ENCODE peak calls at places on chromosomes 4 and X, in five cellular contexts. One of them, this sample, is unnamed.

GRCh38 chrX:68084765-68085164 is 348.5 kb downstream of the OPHN1 start:
- DNase-seq in H1: no peak
- DNase-seq in K562: no peak
- DNase-seq in A549: no peak
- DNase-seq in HepG2: no peak
- DNase-seq in this sample: peak

GRCh38 chr4:110754726-110755125 is 131.8 kb upstream of the PITX2 start:
- DNase-seq in H1: no peak
- DNase-seq in K562: no peak
- DNase-seq in A549: no peak
- DNase-seq in HepG2: no peak
- DNase-seq in this sample: no peak

GRCh38 chr4:8837181-8837811 is 34.3 kb downstream of the HMX1 start:
- DNase-seq in H1: no peak
- DNase-seq in K562: no peak
- DNase-seq in A549: no peak
- DNase-seq in HepG2: no peak
- DNase-seq in this sample: no peak

GRCh38 chrX:106707771-106708454 is 18.6 kb upstream of the RNF128 start:
- DNase-seq in H1: no peak
- DNase-seq in K562: no peak
- DNase-seq in A549: peak
- DNase-seq in HepG2: no peak
- DNase-seq in this sample: peak

GRCh38 chrX:49230500-49231232 is 2.5 kb downstream of the CACNA1F start:
- DNase-seq in H1: no peak
- DNase-seq in K562: peak
- DNase-seq in A549: no peak
- DNase-seq in HepG2: peak
- DNase-seq in this sample: no peak

GRCh38 chr4:182724414-182724813 is 192.8 kb downstream of the DCTD start:
- DNase-seq in H1: no peak
- DNase-seq in K562: no peak
- DNase-seq in A549: no peak
- DNase-seq in HepG2: no peak
- DNase-seq in this sample: peak

GRCh38 chr4:149005191-149005590 is 563.0 kb upstream of the NR3C2 start:
- DNase-seq in H1: no peak
- DNase-seq in K562: no peak
- DNase-seq in A549: no peak
- DNase-seq in HepG2: no peak
- DNase-seq in this sample: no peak

GRCh38 chr4:146638801-146639351 is at the start of gene POU4F2:
- DNase-seq in H1: no peak
- DNase-seq in K562: no peak
- DNase-seq in A549: no peak
- DNase-seq in HepG2: no peak
- DNase-seq in this sample: no peak

GRCh38 chrX:11446331-11446730 is 153.1 kb downstream of the AMELX start:
- DNase-seq in H1: no peak
- DNase-seq in K562: no peak
- DNase-seq in A549: no peak
- DNase-seq in HepG2: no peak
- DNase-seq in this sample: peak

GRCh38 chr4:123351713-123352112 is 44.9 kb upstream of the SPRY1 start:
- DNase-seq in H1: no peak
- DNase-seq in K562: no peak
- DNase-seq in A549: no peak
- DNase-seq in HepG2: no peak
- DNase-seq in this sample: no peak

GRCh38 chr4:123350726-123351125 is 45.9 kb upstream of the SPRY1 start:
- DNase-seq in H1: no peak
- DNase-seq in K562: no peak
- DNase-seq in A549: no peak
- DNase-seq in HepG2: no peak
- DNase-seq in this sample: no peak

GRCh38 chr4:123352240-123352945 is 44.2 kb upstream of the SPRY1 start:
- DNase-seq in H1: no peak
- DNase-seq in K562: no peak
- DNase-seq in A549: no peak
- DNase-seq in HepG2: no peak
- DNase-seq in this sample: peak

GRCh38 chr4:123349401-123350190 is 47.0 kb upstream of the SPRY1 start:
- DNase-seq in H1: no peak
- DNase-seq in K562: peak
- DNase-seq in A549: no peak
- DNase-seq in HepG2: peak
- DNase-seq in this sample: no peak

GRCh38 chr4:123350191-123350544 is 46.4 kb upstream of the SPRY1 start:
- DNase-seq in H1: peak
- DNase-seq in K562: peak
- DNase-seq in A549: no peak
- DNase-seq in HepG2: peak
- DNase-seq in this sample: no peak
- TF ChIP-seq MAFK in H1: no peak
- TF ChIP-seq MAFK in K562: no peak
- TF ChIP-seq MAFK in A549: no peak
- TF ChIP-seq MAFK in HepG2: no peak
- TF ChIP-seq MAFK in this sample: no peak

GRCh38 chr4:52640808-52641595 is 18.1 kb downstream of the USP46 start:
- DNase-seq in H1: no peak
- DNase-seq in K562: no peak
- DNase-seq in A549: no peak
- DNase-seq in HepG2: no peak
- DNase-seq in this sample: peak

GRCh38 chr4:52643846-52644245 is 15.3 kb downstream of the USP46 start:
- DNase-seq in H1: no peak
- DNase-seq in K562: no peak
- DNase-seq in A549: no peak
- DNase-seq in HepG2: peak
- DNase-seq in this sample: peak

GRCh38 chr4:52638717-52639116 is 20.4 kb downstream of the USP46 start:
- DNase-seq in H1: no peak
- DNase-seq in K562: no peak
- DNase-seq in A549: no peak
- DNase-seq in HepG2: no peak
- DNase-seq in this sample: no peak

GRCh38 chr4:52643190-52643589 is 15.9 kb downstream of the USP46 start:
- DNase-seq in H1: no peak
- DNase-seq in K562: no peak
- DNase-seq in A549: no peak
- DNase-seq in HepG2: no peak
- DNase-seq in this sample: no peak

DNA sequence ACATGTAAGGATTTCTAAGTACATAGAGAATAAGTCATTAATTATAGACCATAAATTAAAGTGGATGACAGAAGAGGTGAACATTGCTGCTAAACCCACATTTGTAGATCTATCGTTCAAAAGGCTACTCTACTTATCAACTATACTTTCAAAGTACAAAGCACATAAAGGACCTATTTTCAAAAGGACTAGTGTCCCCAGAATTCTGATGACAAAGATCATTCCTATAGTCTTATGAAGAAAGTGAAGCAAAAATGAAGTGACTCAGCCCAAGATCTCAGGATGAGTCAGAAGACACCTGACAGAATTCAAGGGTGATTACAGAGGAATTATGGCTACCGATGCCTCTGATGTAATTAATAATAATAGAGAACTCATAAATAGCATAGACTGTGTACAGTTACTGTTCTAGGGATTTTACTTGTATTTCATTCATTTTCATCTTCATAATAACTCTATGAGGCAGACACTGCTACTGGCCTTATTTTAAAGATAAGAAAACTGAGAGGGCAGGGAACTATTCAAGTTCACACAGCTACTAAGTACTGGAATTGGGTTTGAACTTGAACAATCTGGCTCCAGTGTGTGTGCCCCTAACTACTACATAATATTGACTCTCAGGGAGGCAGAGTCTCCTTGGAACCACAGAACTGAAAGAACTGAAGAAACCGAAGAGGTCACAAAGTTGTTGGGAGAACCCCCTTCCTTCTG is 17.1 kb downstream of the USP46 start:
- DNase-seq in H1: no peak
- DNase-seq in K562: no peak
- DNase-seq in A549: no peak
- DNase-seq in HepG2: no peak
- DNase-seq in this sample: peak
- TF ChIP-seq MAFK in H1: no peak
- TF ChIP-seq MAFK in K562: no peak
- TF ChIP-seq MAFK in A549: no peak
- TF ChIP-seq MAFK in HepG2: no peak
- TF ChIP-seq MAFK in this sample: no peak

DNA sequence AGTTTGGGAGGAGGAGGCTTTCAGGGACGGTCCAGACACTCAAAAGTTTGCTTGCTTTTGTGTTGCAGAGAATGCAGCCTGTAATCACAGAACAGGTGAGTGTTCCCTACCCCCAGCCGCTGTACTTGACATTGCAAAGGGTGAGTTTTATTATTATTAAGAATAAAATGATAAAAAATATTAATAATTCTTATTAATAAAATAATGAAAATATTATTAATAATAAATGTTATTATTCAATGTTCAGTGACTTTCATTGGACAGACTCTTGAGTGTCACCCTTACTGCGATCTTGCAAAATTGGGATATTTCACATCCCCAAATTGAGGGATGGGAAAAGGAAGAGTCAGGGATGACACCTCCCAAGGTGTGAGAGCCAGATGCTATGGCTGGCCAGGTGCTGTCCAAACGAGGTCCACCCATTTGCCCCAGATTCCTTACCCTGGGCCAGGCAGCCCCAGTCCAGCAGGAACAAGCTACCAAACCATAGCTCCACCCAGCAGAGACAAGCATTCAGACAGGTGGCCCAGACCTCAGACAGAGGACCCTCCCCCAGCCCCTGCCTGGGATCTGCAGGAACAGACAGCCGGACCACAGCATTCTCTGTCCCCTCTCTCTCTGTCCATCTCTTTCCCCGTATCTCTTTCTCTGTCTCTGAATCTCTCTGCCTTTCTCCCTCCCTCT is 22.4 kb downstream of the IL3RA start:
- DNase-seq in H1: no peak
- DNase-seq in K562: no peak
- DNase-seq in A549: no peak
- DNase-seq in HepG2: no peak
- DNase-seq in this sample: no peak
- TF ChIP-seq MAFK in H1: no peak
- TF ChIP-seq MAFK in K562: no peak
- TF ChIP-seq MAFK in A549: no peak
- TF ChIP-seq MAFK in HepG2: no peak
- TF ChIP-seq MAFK in this sample: no peak

DNA sequence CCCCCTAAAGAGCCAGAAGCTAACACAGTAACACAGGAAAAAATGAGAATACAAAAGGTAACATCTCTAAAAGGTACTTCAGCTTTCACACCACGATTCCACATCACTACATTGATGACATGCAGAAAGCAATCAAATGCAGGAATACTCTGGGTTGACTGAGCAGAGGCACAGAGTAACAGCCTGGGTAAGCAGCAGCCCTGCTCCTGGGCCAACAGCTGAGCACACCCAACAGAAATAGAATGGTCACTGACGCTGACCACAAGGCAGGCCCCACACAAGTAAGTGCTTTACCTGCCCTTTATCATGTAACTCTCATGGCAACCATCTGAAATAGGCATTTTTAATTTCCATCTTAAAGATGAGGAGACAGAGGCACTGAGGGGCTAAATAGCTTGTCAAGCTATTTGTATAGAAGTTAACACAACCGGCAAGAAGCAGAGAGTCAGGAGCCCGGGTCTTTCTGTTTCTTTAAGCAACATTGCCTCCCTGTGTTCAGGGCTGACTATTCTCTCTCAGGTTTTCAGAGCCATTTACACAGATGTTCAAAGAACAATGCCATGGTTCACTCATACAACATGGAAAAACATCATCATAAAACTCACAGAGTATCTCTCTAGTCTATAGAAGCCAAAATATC is 168.9 kb downstream of the ZNF674 start:
- DNase-seq in H1: no peak
- DNase-seq in K562: peak
- DNase-seq in A549: peak
- DNase-seq in HepG2: peak
- DNase-seq in this sample: peak
- TF ChIP-seq MAFK in H1: no peak
- TF ChIP-seq MAFK in K562: no peak
- TF ChIP-seq MAFK in A549: no peak
- TF ChIP-seq MAFK in HepG2: no peak
- TF ChIP-seq MAFK in this sample: no peak

GRCh38 chr4:187235456-187236170 is 512.0 kb upstream of the FAT1 start:
- DNase-seq in H1: no peak
- DNase-seq in K562: no peak
- DNase-seq in A549: no peak
- DNase-seq in HepG2: no peak
- DNase-seq in this sample: no peak
- TF ChIP-seq MAFK in H1: no peak
- TF ChIP-seq MAFK in K562: no peak
- TF ChIP-seq MAFK in A549: no peak
- TF ChIP-seq MAFK in HepG2: no peak
- TF ChIP-seq MAFK in this sample: no peak

GRCh38 chr4:88696620-88697019 is 1.0 kb downstream of the NAP1L5 start:
- DNase-seq in H1: no peak
- DNase-seq in K562: no peak
- DNase-seq in A549: no peak
- DNase-seq in HepG2: no peak
- DNase-seq in this sample: peak

GRCh38 chr4:88693792-88694191 is 3.8 kb downstream of the NAP1L5 start:
- DNase-seq in H1: no peak
- DNase-seq in K562: no peak
- DNase-seq in A549: no peak
- DNase-seq in HepG2: no peak
- DNase-seq in this sample: no peak

GRCh38 chr4:88697113-88697512 is 516 bp downstream of the NAP1L5 start:
- DNase-seq in H1: no peak
- DNase-seq in K562: no peak
- DNase-seq in A549: no peak
- DNase-seq in HepG2: no peak
- DNase-seq in this sample: peak

GRCh38 chr4:88698539-88698938 is 910 bp upstream of the NAP1L5 start:
- DNase-seq in H1: no peak
- DNase-seq in K562: peak
- DNase-seq in A549: no peak
- DNase-seq in HepG2: no peak
- DNase-seq in this sample: no peak

DNA sequence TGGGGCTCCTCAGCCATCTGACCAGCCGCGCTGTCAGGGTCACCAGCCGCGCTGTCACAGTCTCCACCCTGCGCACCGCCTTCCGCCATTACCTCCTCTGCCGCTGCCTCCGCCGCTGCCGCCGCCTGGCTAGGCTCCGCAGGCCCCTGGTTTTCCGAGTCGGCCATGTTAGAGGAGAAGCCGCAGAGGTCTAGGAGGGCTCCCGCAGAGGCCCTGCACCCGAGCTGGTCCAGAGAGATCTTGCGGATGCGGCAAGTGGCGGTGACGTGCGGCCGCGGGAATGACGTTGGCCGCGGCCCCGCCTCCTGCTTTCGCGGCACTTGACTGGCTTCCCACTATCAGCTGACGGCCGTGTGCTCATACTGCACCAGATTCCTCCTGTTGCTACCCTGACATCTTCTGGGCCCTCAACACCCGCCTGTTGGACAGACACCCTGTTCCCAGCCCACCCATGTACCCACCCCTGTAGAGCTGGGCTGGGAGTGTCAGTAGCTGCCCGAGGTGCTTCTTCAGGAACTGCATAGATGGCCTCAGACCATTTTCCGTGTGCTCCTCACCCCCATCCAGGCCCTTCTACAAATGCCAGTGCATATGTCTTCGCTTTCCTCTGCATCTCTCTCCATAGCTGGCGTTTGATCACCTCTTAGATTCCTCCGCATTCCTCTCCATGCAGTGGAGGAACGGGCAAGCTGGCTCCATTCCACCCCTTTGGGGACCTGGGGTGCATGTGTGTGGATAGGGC is at the start of gene NAP1L5:
- DNase-seq in H1: no peak
- DNase-seq in K562: peak
- DNase-seq in A549: peak
- DNase-seq in HepG2: no peak
- DNase-seq in this sample: peak
- TF ChIP-seq MAFK in H1: no peak
- TF ChIP-seq MAFK in K562: no peak
- TF ChIP-seq MAFK in A549: no peak
- TF ChIP-seq MAFK in HepG2: no peak
- TF ChIP-seq MAFK in this sample: no peak